ENCODE peak calls at places on chromosome 11, in nine cellular contexts. A is hypothalamus, Z is anterior cingulate cortex, Q is memory B cell, L is mammary epithelial cell, X is head of caudate nucleus, M is lung, P is ovary, I is NT2/D1. K is an unnamed sample.

GRCh38 chr11:27263046-27263445 is 100.0 kb downstream of the CCDC34 start:
- DNase-seq in A (no peak), P (no peak), M (no peak), Q (no peak), L (no peak), I (no peak), X (no peak), Z (no peak), K (no peak)

GRCh38 chr11:16795146-16795545 is 56.7 kb downstream of the C11orf58 start:
- DNase-seq in X (no peak), M (no peak), A (no peak), P (no peak), Z (no peak), I (no peak), Q (no peak), L (no peak), K (no peak)

GRCh38 chr11:108551653-108552462 is 41.7 kb downstream of the EXPH5 start:
- DNase-seq in Q (no peak), X (no peak), A (no peak), I (no peak), M (no peak), L (no peak), P (no peak), Z (no peak), K (no peak)

GRCh38 chr11:29002816-29003215 is 894.6 kb downstream of the METTL15 start:
- DNase-seq in I (no peak), L (no peak), X (no peak), Z (no peak), A (no peak), Q (no peak), P (no peak), M (no peak), K (no peak)

GRCh38 chr11:5507177-5507576 is 2.6 kb downstream of the UBQLN3 start:
- DNase-seq in Q (no peak), Z (no peak), X (no peak), L (no peak), A (no peak), M (no peak), I (no peak), P (no peak), K (no peak)

GRCh38 chr11:23310276-23310675 is 450.0 kb upstream of the CCDC179 start:
- DNase-seq in M (no peak), A (no peak), I (no peak), L (no peak), Q (no peak), Z (no peak), P (no peak), X (no peak), K (no peak)

GRCh38 chr11:92390783-92391182 is 166.2 kb downstream of the FAT3 start:
- DNase-seq in Q (no peak), P (no peak), A (no peak), X (no peak), Z (no peak), L (no peak), I (no peak), M (no peak), K (no peak)

GRCh38 chr11:86693501-86693900 is 21.1 kb upstream of the ME3 start:
- DNase-seq in Q (no peak), L (no peak), X (no peak), A (no peak), I (no peak), Z (no peak), M (no peak), P (no peak), K (no peak)

GRCh38 chr11:69067200-69067599 is 18.5 kb downstream of the TPCN2 start:
- DNase-seq in X (no peak), P (no peak), A (no peak), Z (no peak), L (no peak), M (no peak), Q (no peak), I (no peak), K (no peak)

GRCh38 chr11:131643171-131643570 is 272.8 kb downstream of the NTM start:
- DNase-seq in A (no peak), X (no peak), Z (no peak), M (no peak), Q (no peak), L (no peak), P (no peak), I (no peak), K (no peak)

GRCh38 chr11:116986521-116987105 is 111.6 kb downstream of the SIK3 start:
- DNase-seq in M (peak), A (no peak), L (peak), Z (no peak), X (no peak), I (no peak), P (no peak), Q (peak), K (peak)

GRCh38 chr11:75346296-75346695 is 5.2 kb downstream of the ARRB1 start:
- DNase-seq in I (no peak), P (no peak), X (no peak), A (no peak), M (no peak), Z (no peak), L (no peak), Q (no peak), K (no peak)

GRCh38 chr11:15195454-15196200 is 80.9 kb downstream of the INSC start:
- DNase-seq in X (no peak), P (no peak), M (no peak), Q (no peak), A (no peak), I (no peak), Z (no peak), L (no peak), K (no peak)